ENCODE peak calls at places on chromosome X, in eight cellular contexts. One of them, this sample, is unnamed.

GRCh38 chrX:137479394-137479793 is 86.5 kb upstream of the ZIC3 start:
- DNase-seq in Daoy: no peak
- DNase-seq in A549: no peak
- DNase-seq in astrocyte of the spinal cord: no peak
- DNase-seq in endothelial cell: no peak
- DNase-seq in HCT116: no peak
- DNase-seq in stimulated activated CD4-positive, alpha-beta T cell treated with anti-CD3 and anti-CD28 coated beads, TNF-alpha, amount 100 ng/mL, for 4 hours: no peak
- DNase-seq in Right ventricle myocardium superior: no peak
- DNase-seq in this sample: no peak

GRCh38 chrX:140822184-140822583 is 112.6 kb downstream of the LINC00632 start:
- DNase-seq in Daoy: no peak
- DNase-seq in A549: no peak
- DNase-seq in astrocyte of the spinal cord: no peak
- DNase-seq in endothelial cell: no peak
- DNase-seq in HCT116: no peak
- DNase-seq in stimulated activated CD4-positive, alpha-beta T cell treated with anti-CD3 and anti-CD28 coated beads, TNF-alpha, amount 100 ng/mL, for 4 hours: no peak
- DNase-seq in Right ventricle myocardium superior: no peak
- DNase-seq in this sample: no peak

GRCh38 chrX:31608651-31609050 is 536.8 kb upstream of the FTHL17 start:
- DNase-seq in Daoy: no peak
- DNase-seq in A549: no peak
- DNase-seq in astrocyte of the spinal cord: no peak
- DNase-seq in endothelial cell: no peak
- DNase-seq in HCT116: no peak
- DNase-seq in stimulated activated CD4-positive, alpha-beta T cell treated with anti-CD3 and anti-CD28 coated beads, TNF-alpha, amount 100 ng/mL, for 4 hours: no peak
- DNase-seq in Right ventricle myocardium superior: no peak
- DNase-seq in this sample: no peak

GRCh38 chrX:20571611-20572010 is 304.9 kb upstream of the RPS6KA3 start:
- DNase-seq in Daoy: no peak
- DNase-seq in A549: no peak
- DNase-seq in astrocyte of the spinal cord: peak
- DNase-seq in endothelial cell: no peak
- DNase-seq in HCT116: no peak
- DNase-seq in stimulated activated CD4-positive, alpha-beta T cell treated with anti-CD3 and anti-CD28 coated beads, TNF-alpha, amount 100 ng/mL, for 4 hours: no peak
- DNase-seq in Right ventricle myocardium superior: no peak
- DNase-seq in this sample: no peak

GRCh38 chrX:38552721-38553120 is 8.6 kb upstream of the TSPAN7 start:
- DNase-seq in Daoy: no peak
- DNase-seq in A549: no peak
- DNase-seq in astrocyte of the spinal cord: peak
- DNase-seq in endothelial cell: no peak
- DNase-seq in HCT116: no peak
- DNase-seq in stimulated activated CD4-positive, alpha-beta T cell treated with anti-CD3 and anti-CD28 coated beads, TNF-alpha, amount 100 ng/mL, for 4 hours: no peak
- DNase-seq in Right ventricle myocardium superior: no peak
- DNase-seq in this sample: no peak

GRCh38 chrX:136475236-136475635 is 12.5 kb upstream of the BRS3 start:
- DNase-seq in Daoy: no peak
- DNase-seq in A549: no peak
- DNase-seq in astrocyte of the spinal cord: no peak
- DNase-seq in endothelial cell: no peak
- DNase-seq in HCT116: no peak
- DNase-seq in stimulated activated CD4-positive, alpha-beta T cell treated with anti-CD3 and anti-CD28 coated beads, TNF-alpha, amount 100 ng/mL, for 4 hours: no peak
- DNase-seq in Right ventricle myocardium superior: no peak
- DNase-seq in this sample: no peak

GRCh38 chrX:118373538-118373937 is 27.6 kb downstream of the WDR44 start:
- DNase-seq in Daoy: no peak
- DNase-seq in A549: no peak
- DNase-seq in astrocyte of the spinal cord: no peak
- DNase-seq in endothelial cell: no peak
- DNase-seq in HCT116: no peak
- DNase-seq in stimulated activated CD4-positive, alpha-beta T cell treated with anti-CD3 and anti-CD28 coated beads, TNF-alpha, amount 100 ng/mL, for 4 hours: no peak
- DNase-seq in Right ventricle myocardium superior: no peak
- DNase-seq in this sample: no peak

GRCh38 chrX:17860811-17861495 is at the start of gene RAI2:
- DNase-seq in Daoy: no peak
- DNase-seq in A549: no peak
- DNase-seq in astrocyte of the spinal cord: no peak
- DNase-seq in endothelial cell: peak
- DNase-seq in HCT116: no peak
- DNase-seq in stimulated activated CD4-positive, alpha-beta T cell treated with anti-CD3 and anti-CD28 coated beads, TNF-alpha, amount 100 ng/mL, for 4 hours: peak
- DNase-seq in Right ventricle myocardium superior: peak
- DNase-seq in this sample: peak

GRCh38 chrX:49198540-49199314 is 1.3 kb downstream of the SYP start:
- DNase-seq in Daoy: peak
- DNase-seq in A549: no peak
- DNase-seq in astrocyte of the spinal cord: no peak
- DNase-seq in endothelial cell: no peak
- DNase-seq in HCT116: no peak
- DNase-seq in stimulated activated CD4-positive, alpha-beta T cell treated with anti-CD3 and anti-CD28 coated beads, TNF-alpha, amount 100 ng/mL, for 4 hours: no peak
- DNase-seq in Right ventricle myocardium superior: no peak
- DNase-seq in this sample: no peak

GRCh38 chrX:111507931-111508330 is 3.5 kb upstream of the SERTM2 start:
- DNase-seq in Daoy: no peak
- DNase-seq in A549: no peak
- DNase-seq in astrocyte of the spinal cord: no peak
- DNase-seq in endothelial cell: no peak
- DNase-seq in HCT116: no peak
- DNase-seq in stimulated activated CD4-positive, alpha-beta T cell treated with anti-CD3 and anti-CD28 coated beads, TNF-alpha, amount 100 ng/mL, for 4 hours: no peak
- DNase-seq in Right ventricle myocardium superior: no peak
- DNase-seq in this sample: no peak

GRCh38 chrX:110316351-110317078 is 1.4 kb downstream of the AMMECR1 start:
- DNase-seq in Daoy: peak
- DNase-seq in A549: no peak
- DNase-seq in astrocyte of the spinal cord: peak
- DNase-seq in endothelial cell: no peak
- DNase-seq in HCT116: no peak
- DNase-seq in stimulated activated CD4-positive, alpha-beta T cell treated with anti-CD3 and anti-CD28 coated beads, TNF-alpha, amount 100 ng/mL, for 4 hours: no peak
- DNase-seq in Right ventricle myocardium superior: no peak
- DNase-seq in this sample: no peak

GRCh38 chrX:1466971-1467561 is 14.4 kb upstream of the ASMTL start:
- DNase-seq in Daoy: no peak
- DNase-seq in A549: no peak
- DNase-seq in astrocyte of the spinal cord: no peak
- DNase-seq in endothelial cell: no peak
- DNase-seq in HCT116: no peak
- DNase-seq in stimulated activated CD4-positive, alpha-beta T cell treated with anti-CD3 and anti-CD28 coated beads, TNF-alpha, amount 100 ng/mL, for 4 hours: no peak
- DNase-seq in Right ventricle myocardium superior: peak
- DNase-seq in this sample: no peak

GRCh38 chrX:45515262-45516215 is 314.9 kb upstream of the DIPK2B start:
- DNase-seq in Daoy: peak
- DNase-seq in A549: peak
- DNase-seq in astrocyte of the spinal cord: peak
- DNase-seq in endothelial cell: peak
- DNase-seq in HCT116: peak
- DNase-seq in stimulated activated CD4-positive, alpha-beta T cell treated with anti-CD3 and anti-CD28 coated beads, TNF-alpha, amount 100 ng/mL, for 4 hours: no peak
- DNase-seq in Right ventricle myocardium superior: peak
- DNase-seq in this sample: no peak

GRCh38 chrX:87425618-87426017 is 92.0 kb upstream of the KLHL4 start:
- DNase-seq in Daoy: no peak
- DNase-seq in A549: no peak
- DNase-seq in astrocyte of the spinal cord: no peak
- DNase-seq in endothelial cell: no peak
- DNase-seq in HCT116: no peak
- DNase-seq in stimulated activated CD4-positive, alpha-beta T cell treated with anti-CD3 and anti-CD28 coated beads, TNF-alpha, amount 100 ng/mL, for 4 hours: no peak
- DNase-seq in Right ventricle myocardium superior: no peak
- DNase-seq in this sample: no peak

GRCh38 chrX:114999906-115000305 is 17.5 kb downstream of the IL13RA2 start:
- DNase-seq in Daoy: peak
- DNase-seq in A549: no peak
- DNase-seq in astrocyte of the spinal cord: no peak
- DNase-seq in endothelial cell: no peak
- DNase-seq in HCT116: no peak
- DNase-seq in stimulated activated CD4-positive, alpha-beta T cell treated with anti-CD3 and anti-CD28 coated beads, TNF-alpha, amount 100 ng/mL, for 4 hours: no peak
- DNase-seq in Right ventricle myocardium superior: no peak
- DNase-seq in this sample: no peak

This sample was measured in neuronal stem cell.